ENCODE peak calls at places on chromosome 1, in eight cellular contexts. C is AG04449, W is Calu3, N is A549, M is Panc1, R is psoas muscle, H is left ventricle myocardium inferior, L is stomach. B is an unnamed sample.

GRCh38 chr1:75954594-75954993 is 22.4 kb upstream of the ASB17 start:
- DNase-seq in N (peak), M (no peak), R (no peak), L (no peak), H (no peak), C (no peak), W (peak), B (no peak)

GRCh38 chr1:154502066-154502741 is at the start of the genes SHE and TDRD10:
- DNase-seq in N (no peak), W (no peak), L (no peak), R (peak), M (no peak), H (peak), C (no peak), B (no peak)

GRCh38 chr1:108817016-108817415 is 39.9 kb downstream of the AKNAD1 start:
- DNase-seq in R (no peak), M (no peak), H (no peak), L (no peak), C (no peak), W (peak), N (no peak), B (no peak)

GRCh38 chr1:152907686-152908601 is at the start of gene IVL:
- DNase-seq in W (peak), H (no peak), N (no peak), C (no peak), M (no peak), L (no peak), R (no peak), B (peak)

GRCh38 chr1:176826265-176826664 is 338.2 kb downstream of the ASTN1 start:
- DNase-seq in L (no peak), C (no peak), R (no peak), M (no peak), H (no peak), W (no peak), N (no peak), B (no peak)

GRCh38 chr1:193111641-193112090 is 6.5 kb upstream of the GLRX2 start:
- DNase-seq in R (peak), N (no peak), C (no peak), M (peak), H (peak), W (peak), L (peak), B (peak)

GRCh38 chr1:72366473-72366872 is 84.1 kb upstream of the NEGR1 start:
- DNase-seq in R (no peak), C (no peak), M (no peak), H (no peak), N (no peak), L (no peak), W (peak), B (peak)

GRCh38 chr1:182786223-182787001 is 3.2 kb upstream of the NPL start:
- DNase-seq in W (peak), M (peak), R (peak), N (peak), H (peak), L (peak), C (peak), B (no peak)

GRCh38 chr1:86846166-86846647 is 67.7 kb downstream of the SELENOF start:
- DNase-seq in R (no peak), C (peak), H (no peak), N (no peak), M (peak), L (no peak), W (no peak), B (peak)

GRCh38 chr1:70084314-70084915 is 121.0 kb downstream of the LRRC40 start:
- DNase-seq in L (no peak), H (no peak), C (no peak), R (no peak), N (no peak), M (no peak), W (no peak), B (no peak)

GRCh38 chr1:106222415-106222814 is 834.1 kb upstream of the PRMT6 start:
- DNase-seq in H (no peak), W (no peak), N (no peak), L (no peak), R (no peak), C (no peak), M (no peak), B (no peak)

GRCh38 chr1:30034627-30035521 is 688.5 kb downstream of the MATN1 start:
- DNase-seq in L (no peak), C (no peak), M (no peak), H (no peak), R (no peak), W (no peak), N (no peak), B (no peak)

GRCh38 chr1:86825294-86825693 is 88.6 kb downstream of the SELENOF start:
- DNase-seq in W (no peak), L (no peak), C (peak), H (no peak), M (no peak), R (no peak), N (no peak), B (peak)

GRCh38 chr1:146012703-146013565 is 8.6 kb downstream of the HJV start:
- DNase-seq in M (peak), W (peak), C (no peak), N (peak), L (peak), H (no peak), R (no peak), B (peak)

GRCh38 chr1:21490774-21491482 is 18.3 kb upstream of the ALPL start:
- DNase-seq in R (no peak), N (peak), H (no peak), W (peak), C (no peak), M (no peak), L (no peak), B (no peak)

GRCh38 chr1:245124241-245124640 is 30.5 kb upstream of the KIF26B start:
- DNase-seq in H (no peak), W (no peak), N (no peak), L (no peak), R (no peak), M (no peak), C (no peak), B (no peak)

DNA sequence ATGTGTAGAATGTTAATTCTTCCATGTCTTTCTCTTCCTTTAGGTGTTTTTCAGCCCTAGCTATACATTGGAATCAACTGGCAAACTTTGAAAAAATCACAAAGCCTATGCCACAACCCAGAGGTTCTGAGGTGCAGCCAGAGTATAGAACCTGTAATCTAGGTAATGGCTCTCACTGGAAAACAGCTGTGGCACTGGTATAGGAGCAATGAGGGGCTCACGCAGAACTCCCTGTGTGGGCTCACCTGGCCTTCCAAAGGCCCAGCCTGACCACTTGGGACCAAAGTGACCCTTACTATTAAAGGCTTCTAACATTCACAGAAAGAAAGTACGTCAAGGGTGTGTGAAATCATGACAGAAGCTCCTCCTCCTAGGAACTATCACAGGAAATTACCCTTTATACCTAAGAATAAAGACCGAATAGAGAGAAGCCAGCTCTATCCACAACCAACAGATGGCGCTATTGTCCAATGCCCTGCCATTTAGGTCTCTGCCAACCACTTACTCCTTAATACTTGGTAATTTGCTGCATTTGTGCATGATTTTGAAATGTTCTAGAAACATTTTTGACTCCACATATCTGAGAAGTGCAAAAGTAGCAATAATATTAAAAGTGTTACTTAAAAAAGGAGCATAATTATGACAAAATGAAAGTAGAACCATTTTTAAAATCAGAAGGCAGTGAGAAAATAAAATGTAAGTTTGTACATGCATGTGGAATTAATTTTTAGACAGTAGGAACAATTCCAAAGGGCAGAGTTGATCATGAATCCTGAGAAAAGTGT is 93.2 kb upstream of the HAO2 start:
- DNase-seq in L (peak), M (peak), C (no peak), R (no peak), W (peak), H (no peak), N (peak), B (no peak)
- TF ChIP-seq CTCF in L (peak), M (peak), C (peak), R (peak), W (peak), H (peak), N (peak), B (peak)

GRCh38 chr1:217389895-217390294 is 241.0 kb downstream of the GPATCH2 start:
- DNase-seq in R (no peak), C (no peak), M (no peak), L (no peak), N (no peak), H (no peak), W (no peak), B (no peak)

DNA sequence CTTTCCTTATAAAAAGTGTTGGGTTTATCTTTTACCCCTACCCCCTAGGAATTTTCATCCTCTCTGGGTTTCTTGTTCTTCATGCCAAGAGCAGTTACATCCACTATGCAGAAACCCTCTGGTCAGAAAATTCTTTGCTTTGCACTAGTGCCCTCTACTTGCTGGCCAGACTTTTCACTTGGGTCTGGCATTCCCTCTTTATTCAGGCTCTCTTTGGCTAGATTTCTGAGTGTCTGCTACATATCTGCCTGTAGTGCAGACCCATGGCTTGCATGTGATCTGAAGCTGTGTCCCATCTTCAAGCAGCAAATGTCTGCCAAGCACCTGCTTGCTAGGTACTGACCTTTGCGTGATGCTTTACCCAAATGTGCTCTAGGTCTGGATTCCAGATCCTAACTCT is 237.0 kb downstream of the GPATCH2 start:
- DNase-seq in M (no peak), H (no peak), L (no peak), N (no peak), W (no peak), C (no peak), R (no peak), B (peak)
- TF ChIP-seq CTCF in M (peak), H (peak), L (no peak), N (no peak), W (no peak), C (no peak), R (no peak), B (peak)

DNA sequence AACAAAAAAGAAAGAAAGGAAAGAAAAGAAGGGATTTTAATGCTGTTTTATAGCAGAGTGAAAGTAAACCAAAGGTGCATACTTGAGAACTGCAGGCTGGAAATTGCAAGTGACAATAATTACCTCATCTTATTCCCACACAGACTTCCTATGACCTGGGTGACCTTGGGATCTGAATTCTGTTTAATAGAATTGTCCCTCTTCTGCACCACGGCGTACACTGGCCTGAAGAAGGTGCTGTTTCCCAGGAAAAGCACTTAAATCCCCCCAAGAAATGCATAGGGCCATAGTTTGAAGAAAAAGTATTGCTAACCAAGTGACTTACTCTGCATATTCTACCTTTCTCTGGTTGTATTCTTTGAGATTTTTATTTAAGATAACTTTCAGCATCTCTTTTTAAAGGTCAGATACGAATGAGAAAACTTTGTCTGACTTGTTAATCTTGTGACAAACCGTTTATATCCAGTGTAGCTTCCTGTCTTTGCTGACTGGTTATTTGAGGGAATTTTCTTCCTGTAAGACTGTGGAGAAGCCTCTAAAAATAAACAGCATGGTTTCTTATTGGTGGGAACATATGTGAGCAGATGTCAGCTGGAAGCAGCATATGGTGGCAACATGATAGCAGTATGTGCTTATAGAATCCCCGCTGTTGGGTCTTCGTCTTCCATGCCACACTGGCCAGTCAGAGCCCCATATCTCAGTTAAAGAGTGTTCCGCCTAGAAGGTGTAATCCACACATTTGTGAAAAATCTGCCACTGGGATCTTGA is 16.3 kb downstream of the TGFB2 start:
- DNase-seq in N (no peak), R (no peak), H (no peak), W (no peak), L (no peak), M (no peak), C (no peak), B (no peak)
- TF ChIP-seq CTCF in N (peak), R (peak), H (peak), W (peak), L (no peak), M (peak), C (peak), B (peak)

DNA sequence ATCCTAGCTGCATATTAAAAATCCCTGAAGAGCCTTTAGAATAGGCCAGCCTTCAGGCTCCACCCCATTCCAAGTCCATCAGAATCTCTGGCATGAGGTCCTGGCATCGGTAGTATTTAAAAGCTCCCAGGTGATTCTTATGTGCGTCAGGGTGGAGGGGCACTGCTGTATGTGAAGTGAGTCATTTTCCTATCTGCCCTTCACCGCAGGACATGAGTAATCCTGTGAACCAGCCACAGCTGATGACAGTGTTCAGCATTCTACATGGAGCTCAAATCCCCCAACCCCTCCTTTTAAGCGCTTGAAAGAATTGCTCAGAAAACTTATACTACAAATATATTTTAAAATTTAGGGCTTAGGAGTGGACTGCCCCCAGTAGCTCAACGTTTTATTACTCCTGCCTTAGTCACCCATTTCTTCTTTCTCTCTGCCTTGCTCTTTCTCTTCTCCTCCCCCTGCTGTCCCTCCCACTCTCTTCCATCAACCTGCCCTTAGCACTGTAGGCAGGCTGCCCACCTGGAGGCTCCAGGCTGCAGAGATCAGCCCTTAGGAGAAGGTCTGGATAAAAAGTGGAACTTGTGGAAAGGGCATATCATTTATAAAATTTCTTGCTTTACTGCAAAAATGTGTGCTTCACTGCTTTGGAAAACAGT is 73.8 kb upstream of the ZNF281 start:
- DNase-seq in H (no peak), N (peak), L (peak), W (peak), C (peak), R (no peak), M (peak), B (peak)
- TF ChIP-seq CTCF in H (no peak), N (no peak), L (no peak), W (no peak), C (no peak), R (no peak), M (peak), B (no peak)

GRCh38 chr1:242718967-242719366 is 194.5 kb upstream of the PLD5 start:
- DNase-seq in L (no peak), W (no peak), H (no peak), R (no peak), M (no peak), C (no peak), N (no peak), B (no peak)
- TF ChIP-seq CTCF in L (no peak), W (no peak), H (no peak), R (no peak), M (no peak), C (no peak), N (no peak), B (no peak)

DNA sequence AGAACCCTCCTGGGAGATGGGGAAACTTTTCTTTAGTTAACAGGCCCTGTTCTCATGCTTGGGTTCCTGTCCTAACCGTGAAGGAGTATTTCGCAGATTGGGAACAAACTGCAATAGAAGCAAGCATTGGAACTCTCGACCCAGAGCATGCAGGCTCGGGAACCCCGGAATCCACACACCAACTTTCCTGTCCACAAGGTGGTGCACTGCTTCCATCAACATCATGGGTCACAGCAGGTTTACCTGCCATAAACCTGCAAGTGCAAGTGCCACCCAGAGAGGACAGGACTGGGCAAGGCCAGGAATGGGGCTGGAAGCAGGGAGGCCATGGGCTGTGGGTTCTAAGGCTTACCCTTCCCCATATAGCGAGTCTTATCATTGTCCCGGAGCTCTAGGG is 6.9 kb downstream of the ENO1 start:
- DNase-seq in L (no peak), M (no peak), H (no peak), N (no peak), W (peak), R (no peak), C (no peak), B (no peak)
- TF ChIP-seq CTCF in L (peak), M (peak), H (peak), N (peak), W (no peak), R (no peak), C (peak), B (peak)

B was measured in retinal pigment epithelial cell.